ENCODE peak calls at places on chromosomes 2 and 18, in six cellular contexts. V, O, J, Q, L and D are unnamed samples.

GRCh38 chr2:74764429-74765272 is 69.3 kb upstream of the HK2 start:
- DNase-seq in V (no peak), O (no peak), J (no peak), Q (peak; percentile 100), L (no peak), D (no peak)

GRCh38 chr2:119230630-119231185 is 7.1 kb downstream of the STEAP3 start:
- DNase-seq in V (no peak), O (no peak), J (no peak), Q (no peak), L (no peak), D (peak; percentile 30)

GRCh38 chr2:174024524-174025270 is 59.5 kb upstream of the SP3 start:
- DNase-seq in V (no peak), O (no peak), J (no peak), Q (no peak), L (no peak), D (no peak)

GRCh38 chr2:219526320-219527075 is 12.2 kb downstream of the ASIC4 start:
- DNase-seq in V (no peak), O (no peak), J (no peak), Q (no peak), L (no peak), D (no peak)

GRCh38 chr2:191170301-191170636 is 19.5 kb upstream of the STAT4 start:
- DNase-seq in V (no peak), O (no peak), J (no peak), Q (no peak), L (no peak), D (no peak)

GRCh38 chr2:73982140-73982617 is 2.5 kb upstream of the TET3 start:
- DNase-seq in V (no peak), O (no peak), J (no peak), Q (no peak), L (no peak), D (no peak)

GRCh38 chr2:74436804-74437695 is 4.7 kb downstream of the RTKN start:
- DNase-seq in V (no peak), O (no peak), J (no peak), Q (no peak), L (peak; percentile 37), D (no peak)

GRCh38 chr2:170359466-170359865 is 181.5 kb downstream of the MYO3B start:
- DNase-seq in V (no peak), O (no peak), J (no peak), Q (no peak), L (no peak), D (no peak)

GRCh38 chr18:57925706-57926105 is 118.3 kb upstream of the NEDD4L start:
- DNase-seq in V (no peak), O (no peak), J (no peak), Q (peak; percentile 9), L (no peak), D (no peak)

GRCh38 chr2:148650881-148651280 is 6.3 kb downstream of the EPC2 start:
- DNase-seq in V (no peak), O (no peak), J (no peak), Q (no peak), L (no peak), D (no peak)

GRCh38 chr2:8634466-8635172 is 47.2 kb upstream of the ID2 start:
- DNase-seq in V (no peak), O (no peak), J (no peak), Q (no peak), L (no peak), D (no peak)

GRCh38 chr2:153163055-153163454 is 315.5 kb downstream of the RPRM start:
- DNase-seq in V (no peak), O (no peak), J (no peak), Q (peak; percentile 76), L (peak; percentile 15), D (no peak)

GRCh38 chr18:55088000-55088401 is 128.7 kb upstream of the CCDC68 start:
- DNase-seq in V (no peak), O (no peak), J (no peak), Q (no peak), L (no peak), D (no peak)

GRCh38 chr18:54790109-54790508 is 38.2 kb upstream of the RAB27B start:
- DNase-seq in V (no peak), O (no peak), J (no peak), Q (no peak), L (no peak), D (no peak)

GRCh38 chr2:114108819-114109416 is 219.0 kb downstream of the ACTR3 start:
- DNase-seq in V (no peak), O (no peak), J (no peak), Q (no peak), L (no peak), D (no peak)

GRCh38 chr2:71691747-71692455 is 238.5 kb downstream of the DYSF start:
- DNase-seq in V (no peak), O (no peak), J (no peak), Q (no peak), L (no peak), D (no peak)

GRCh38 chr2:15733867-15734765 is 142.4 kb downstream of the DDX1 start:
- DNase-seq in V (no peak), O (no peak), J (no peak), Q (peak; percentile 71), L (no peak), D (no peak)

GRCh38 chr2:132804045-132804444 is 134.0 kb upstream of the LYPD1 start:
- DNase-seq in V (no peak), O (no peak), J (no peak), Q (no peak), L (peak; percentile 5), D (no peak)

GRCh38 chr18:6616981-6617380 is 112.5 kb upstream of the ARHGAP28 start:
- DNase-seq in V (no peak), O (no peak), J (no peak), Q (no peak), L (no peak), D (no peak)